ENCODE peak calls at places on chromosomes 5 and 9, in ten cellular contexts. F is endothelial cell of umbilical vein, M is GM12878, I is PC-3, G is K562, U is DND-41, P is HepG2, C is fibroblast of lung, Y is neural progenitor cell, V is hepatocyte. A is an unnamed sample.

GRCh38 chr5:147483197-147483790 is 26.6 kb downstream of the DPYSL3 start:
- DNase-seq in F (peak; percentile 55), M (no peak), I (peak; percentile 7), G (no peak), U (no peak), P (no peak), C (peak; percentile 70), Y (no peak), V (no peak), A (no peak)

GRCh38 chr5:31854625-31855526 is 215.9 kb downstream of the PDZD2 start:
- DNase-seq in F (peak; percentile 8), M (no peak), I (peak; percentile 79), G (no peak), U (no peak), P (no peak), C (peak; percentile 71), Y (peak; percentile 83), V (peak; percentile 58), A (peak; percentile 33)

GRCh38 chr9:13436591-13436990 is 157.1 kb upstream of the MPDZ start:
- DNase-seq in F (no peak), M (no peak), I (no peak), G (no peak), U (no peak), P (no peak), C (no peak), Y (no peak), V (no peak), A (no peak)

GRCh38 chr5:151214614-151215545 is 9.0 kb downstream of the CCDC69 start:
- DNase-seq in F (no peak), M (peak; percentile 91), I (no peak), G (no peak), U (peak; percentile 95), P (peak; percentile 25), C (no peak), Y (no peak), V (peak; percentile 28), A (no peak)

GRCh38 chr9:127741831-127742434 is 6.8 kb upstream of the TOR2A start:
- DNase-seq in F (no peak), M (no peak), I (no peak), G (peak; percentile 92), U (no peak), P (peak; percentile 37), C (peak; percentile 39), Y (peak; percentile 97), V (peak; percentile 75), A (no peak)

GRCh38 chr5:71938886-71939285 is 168.4 kb upstream of the MAP1B start:
- DNase-seq in F (no peak), M (no peak), I (peak; percentile 75), G (no peak), U (no peak), P (peak; percentile 4), C (no peak), Y (no peak), V (peak; percentile 79), A (peak; percentile 23)

GRCh38 chr9:128372188-128372641 is 1.0 kb downstream of the URM1 start:
- DNase-seq in F (peak; percentile 60), M (no peak), I (peak; percentile 21), G (no peak), U (no peak), P (no peak), C (peak; percentile 23), Y (no peak), V (no peak), A (peak; percentile 44)

GRCh38 chr5:135155616-135156214 is 121.7 kb upstream of the PITX1 start:
- DNase-seq in F (no peak), M (no peak), I (no peak), G (no peak), U (no peak), P (no peak), C (no peak), Y (no peak), V (no peak), A (no peak)

GRCh38 chr5:119820608-119821007 is 191.2 kb downstream of the FAM170A start:
- DNase-seq in F (no peak), M (no peak), I (no peak), G (no peak), U (no peak), P (no peak), C (no peak), Y (no peak), V (no peak), A (no peak)

GRCh38 chr9:89941875-89942274 is 337.1 kb downstream of the GADD45G start:
- DNase-seq in F (no peak), M (no peak), I (peak; percentile 50), G (no peak), U (no peak), P (no peak), C (peak; percentile 99), Y (no peak), V (peak; percentile 79), A (peak; percentile 60)

DNA sequence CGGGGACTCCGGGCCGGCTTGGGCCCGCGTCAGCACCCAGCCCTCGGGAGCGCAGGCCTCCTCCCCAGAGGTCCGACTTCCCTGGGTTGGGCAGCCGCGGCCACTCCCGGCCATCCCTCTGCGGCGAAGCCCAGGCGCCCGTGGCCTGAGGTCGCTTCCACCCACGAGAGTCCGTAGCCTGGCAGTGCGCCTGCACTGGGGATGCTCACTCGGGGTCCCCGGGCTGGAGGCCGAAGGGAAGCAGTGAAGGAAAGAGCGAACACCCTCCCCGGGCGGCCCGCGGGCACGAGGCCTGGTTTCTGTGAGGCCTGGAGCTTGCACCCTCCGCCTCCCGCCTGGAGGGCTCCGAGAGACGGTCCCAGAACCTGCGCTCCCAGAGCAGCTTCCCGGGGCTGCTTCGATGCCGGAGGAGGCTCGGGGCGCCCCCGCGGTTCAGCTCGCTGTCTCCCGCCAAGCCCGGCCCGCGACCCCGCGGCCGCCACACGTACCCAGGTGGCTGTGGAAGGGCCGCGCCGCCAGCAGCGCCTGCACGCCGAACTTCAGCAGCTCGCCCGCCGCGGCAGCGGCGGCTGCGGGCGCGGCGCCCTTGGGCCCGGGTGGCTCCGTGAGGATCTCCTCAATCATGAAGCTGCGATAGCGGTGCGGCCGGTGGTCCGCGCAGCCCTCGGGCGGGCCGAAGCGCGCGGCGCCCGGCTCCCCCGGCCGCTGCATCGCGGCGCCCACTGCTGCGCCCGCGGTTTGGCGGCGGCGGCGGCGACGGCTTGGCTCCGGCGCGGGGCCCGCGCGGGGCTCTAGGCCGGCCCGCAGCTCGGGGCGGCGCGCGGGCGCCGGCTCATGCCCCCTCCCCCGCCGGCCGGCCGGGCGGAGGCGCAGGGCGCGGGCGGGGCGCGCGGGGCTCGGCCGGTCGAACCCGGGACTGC is at the start of gene BARX1:
- DNase-seq in F (no peak), M (no peak), I (no peak), G (no peak), U (no peak), P (no peak), C (no peak), Y (peak; percentile 71), V (no peak), A (no peak)
- TF ChIP-seq EZH2 in F (peak; percentile 30), M (no peak), I (no peak), G (no peak), U (no peak), P (no peak), C (peak; percentile 73), Y (no peak), V (peak; percentile 74), A (no peak)

DNA sequence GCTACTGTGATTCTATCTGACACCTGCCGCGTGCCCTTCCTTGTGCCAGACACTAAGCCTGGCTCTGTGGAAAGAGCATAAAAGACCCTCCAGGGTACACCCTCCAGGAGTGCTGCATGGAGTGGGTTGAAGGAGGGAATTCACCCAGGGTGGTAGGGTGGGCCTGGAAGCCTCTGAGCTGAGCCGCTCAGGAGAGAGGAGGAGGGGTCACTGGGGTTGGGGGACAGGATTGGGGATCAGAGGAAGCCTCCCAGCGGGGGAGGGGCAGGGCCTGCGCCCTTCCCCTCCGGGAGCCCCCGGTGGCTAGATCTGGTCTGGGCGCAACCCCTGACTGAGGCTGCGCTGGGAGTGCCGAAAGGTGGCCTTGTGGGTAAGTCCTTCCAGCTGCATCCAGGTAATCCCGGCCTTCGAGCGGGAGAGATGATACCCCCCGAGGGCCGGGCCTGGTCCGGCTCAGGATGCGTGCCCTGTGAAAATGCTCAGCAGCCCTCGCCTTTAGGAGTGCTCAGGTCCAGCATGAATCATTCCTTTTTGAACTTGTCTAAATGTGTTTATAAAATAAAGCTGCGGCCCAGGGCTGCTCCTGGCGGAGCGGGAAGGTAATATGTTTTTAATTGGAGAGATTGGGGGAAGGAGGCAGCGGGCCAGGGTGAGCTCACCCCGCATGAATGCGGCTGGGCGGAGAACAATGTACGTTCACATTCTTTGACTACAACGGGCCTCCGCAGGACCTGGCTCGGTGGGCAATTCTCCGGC is 118.1 kb upstream of the SMIM23 start:
- DNase-seq in F (peak; percentile 88), M (no peak), I (no peak), G (no peak), U (no peak), P (no peak), C (peak; percentile 94), Y (peak; percentile 90), V (peak; percentile 55), A (peak; percentile 82)
- TF ChIP-seq CTCF in F (peak; percentile 22), M (no peak), I (no peak), G (no peak), U (no peak), P (no peak), C (peak; percentile 22), Y (no peak), V (no peak), A (peak; percentile 17)

DNA sequence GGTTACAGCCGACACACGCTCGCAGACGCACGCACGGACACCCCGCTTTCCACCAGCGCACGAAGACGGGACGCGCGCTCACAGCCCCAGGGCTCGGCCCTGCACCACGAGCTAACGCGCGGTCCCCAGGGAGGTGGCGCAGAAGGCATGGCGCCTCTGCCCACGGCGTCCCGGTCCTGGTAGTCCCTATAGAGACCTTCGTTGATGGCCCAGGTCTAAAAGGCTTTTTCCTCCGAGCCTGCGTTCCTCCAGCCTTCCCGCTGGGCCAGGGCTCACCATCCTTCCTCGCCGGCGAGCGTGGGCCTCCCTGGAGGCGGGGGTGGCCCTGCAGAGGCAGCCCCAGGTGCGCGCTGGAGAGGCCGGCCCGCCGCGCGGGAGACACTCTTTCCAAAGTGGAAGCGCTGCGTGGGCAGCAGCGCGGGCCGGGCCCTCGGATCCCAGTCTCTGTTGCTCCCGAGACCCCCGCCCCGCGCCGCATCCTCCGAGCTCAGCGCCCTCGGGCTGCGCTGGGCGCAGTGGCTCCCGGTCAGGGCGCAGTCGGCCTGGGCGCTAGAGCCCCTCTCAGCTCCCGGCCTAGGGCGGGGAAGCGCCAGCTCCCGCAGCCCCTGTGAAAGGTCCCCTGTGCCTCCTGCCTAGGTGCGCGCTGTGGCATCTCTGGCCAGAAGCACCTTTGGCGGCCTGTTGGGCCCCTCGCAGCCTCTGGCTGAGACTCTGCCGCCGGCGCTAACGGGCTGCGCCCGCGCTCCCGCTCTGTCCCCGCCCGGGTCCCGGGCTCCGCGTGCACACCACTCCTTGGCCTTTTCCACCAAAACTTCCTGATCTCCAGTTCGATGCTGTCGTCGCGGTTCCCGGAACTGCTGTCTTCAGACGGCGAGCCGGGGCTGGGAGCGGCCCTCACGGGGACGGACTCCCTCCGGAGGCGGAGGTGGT is 31.9 kb upstream of the FANCC start:
- DNase-seq in F (no peak), M (no peak), I (no peak), G (no peak), U (no peak), P (no peak), C (peak; percentile 11), Y (peak; percentile 59), V (peak; percentile 23), A (no peak)
- TF ChIP-seq EZH2 in F (peak; percentile 78), M (no peak), I (no peak), G (no peak), U (no peak), P (no peak), C (no peak), Y (peak; percentile 95), V (peak; percentile 43), A (no peak)

DNA sequence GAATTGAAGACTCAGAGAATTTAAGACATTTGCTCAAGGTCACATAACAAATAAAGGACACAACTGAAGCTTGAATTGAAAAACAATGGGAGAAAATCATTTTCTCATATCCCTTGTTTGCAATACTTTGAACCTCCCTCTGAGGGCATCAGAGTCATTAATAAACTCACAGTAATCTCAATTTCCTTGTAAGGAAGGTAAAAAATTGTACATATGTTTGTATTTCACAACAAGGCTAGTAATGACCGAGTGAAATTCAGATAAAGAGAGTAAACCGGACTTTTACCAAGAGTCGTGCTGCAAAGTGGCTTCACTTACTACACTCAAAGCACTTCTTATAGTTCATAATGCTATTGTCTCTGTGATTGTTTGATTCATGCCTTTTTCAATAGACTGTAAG is 665.0 kb downstream of the NR2F1-AS1 start:
- DNase-seq in F (peak; percentile 61), M (no peak), I (peak; percentile 56), G (no peak), U (no peak), P (peak; percentile 44), C (peak; percentile 33), Y (no peak), V (peak; percentile 13), A (peak; percentile 6)
- TF ChIP-seq CTCF in F (no peak), M (no peak), I (peak; percentile 63), G (no peak), U (no peak), P (peak; percentile 47), C (peak; percentile 45), Y (no peak), V (peak; percentile 40), A (peak; percentile 17)

A was measured in mammary epithelial cell.